ENCODE peak calls at places on chromosomes 11 and 22, in four cellular contexts. R is effector memory CD4-positive, alpha-beta T cell; J is naive thymus-derived CD4-positive, alpha-beta T cell; F is PC-9. S is an unnamed sample. For H3K27me3, the result is how much of the 10 kb centered on the place peaks cover.

GRCh38 chr11:100890779-100891178 is 203.7 kb downstream of the ARHGAP42 start:
- DNase-seq in J (no peak), R (no peak), F (no peak), S (no peak)

GRCh38 chr11:111049131-111049530 is 196.4 kb upstream of the POU2AF2 start:
- DNase-seq in R (no peak), J (no peak), F (no peak), S (no peak)

GRCh38 chr22:34960005-34960404 is 106.0 kb upstream of the ISX start:
- DNase-seq in F (no peak), R (no peak), J (no peak), S (no peak)

GRCh38 chr11:113677648-113678047 is 28.5 kb downstream of the TMPRSS5 start:
- DNase-seq in F (no peak), J (no peak), R (no peak), S (no peak)

GRCh38 chr22:46827072-46827780 is 64.8 kb downstream of the TBC1D22A start:
- DNase-seq in F (no peak), J (no peak), R (no peak), S (no peak)

GRCh38 chr11:60589611-60590010 is 74.4 kb downstream of the MS4A13 start:
- DNase-seq in R (no peak), J (no peak), F (no peak), S (no peak)

GRCh38 chr11:74278721-74279148 is 32.7 kb downstream of the P4HA3 start:
- DNase-seq in R (no peak), J (no peak), F (peak), S (peak)

GRCh38 chr22:22554324-22555284 is 4.5 kb downstream of the PRAME start:
- DNase-seq in R (no peak), J (no peak), F (no peak), S (no peak)

GRCh38 chr22:19430890-19431541 is 517 bp downstream of the HIRA start:
- DNase-seq in J (peak), F (no peak), R (no peak), S (no peak)

GRCh38 chr22:50523806-50524663 is 1.4 kb downstream of the SCO2 start:
- DNase-seq in F (no peak), J (no peak), R (no peak), S (peak)

GRCh38 chr11:80240245-80240644 is 799.4 kb upstream of the TENM4 start:
- DNase-seq in J (no peak), R (no peak), F (no peak), S (no peak)

GRCh38 chr11:78717031-78717430 is 142.4 kb upstream of the NARS2 start:
- DNase-seq in J (no peak), F (no peak), R (no peak), S (no peak)

GRCh38 chr11:1545432-1545831 is 26.6 kb downstream of the DUSP8 start:
- DNase-seq in R (no peak), J (no peak), F (no peak), S (no peak)
- H3K27me3 ChIP-seq in R (under half), J (under half), F (under half), S (under half)

DNA sequence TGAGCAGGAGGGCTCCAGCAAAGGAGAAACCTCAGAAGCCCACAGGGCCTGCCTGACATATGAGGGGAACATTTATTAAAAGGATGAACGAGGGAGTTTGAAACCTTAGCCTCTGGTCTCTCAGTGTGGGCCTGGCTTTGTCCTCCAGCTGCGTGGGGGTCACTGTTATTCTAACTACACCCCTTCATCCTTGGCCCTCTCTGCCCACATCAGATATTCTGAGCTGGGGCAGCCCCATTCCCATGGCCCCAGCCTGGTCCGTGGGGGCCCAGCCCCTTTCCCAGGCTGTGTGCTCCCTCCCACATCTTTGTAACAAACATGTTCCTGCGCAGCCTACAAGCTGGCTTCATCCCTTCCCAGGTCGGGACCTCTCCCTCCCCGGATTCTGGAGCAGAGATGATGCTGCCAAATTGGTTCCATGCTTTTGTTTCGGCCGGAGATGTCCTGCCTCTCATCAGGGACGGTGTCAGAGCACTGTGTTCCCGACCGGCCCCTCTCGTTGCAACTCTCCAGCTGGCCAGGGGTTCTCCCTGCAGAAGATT is 4.0 kb downstream of the FXYD6 start:
- DNase-seq in J (no peak), R (no peak), F (no peak), S (peak)
- H3K27me3 ChIP-seq in J (under half), R (under half), F (half or more), S (under half)

GRCh38 chr22:38125038-38125610 is 14.6 kb upstream of the BAIAP2L2 start:
- DNase-seq in F (no peak), J (no peak), R (no peak), S (no peak)
- H3K27me3 ChIP-seq in F (under half), J (under half), R (under half), S (under half)

GRCh38 chr11:64644348-64645242 is 53.6 kb downstream of the SLC22A12 start:
- DNase-seq in F (no peak), J (no peak), R (no peak), S (no peak)
- H3K27me3 ChIP-seq in F (half or more), J (under half), R (under half), S (under half)

DNA sequence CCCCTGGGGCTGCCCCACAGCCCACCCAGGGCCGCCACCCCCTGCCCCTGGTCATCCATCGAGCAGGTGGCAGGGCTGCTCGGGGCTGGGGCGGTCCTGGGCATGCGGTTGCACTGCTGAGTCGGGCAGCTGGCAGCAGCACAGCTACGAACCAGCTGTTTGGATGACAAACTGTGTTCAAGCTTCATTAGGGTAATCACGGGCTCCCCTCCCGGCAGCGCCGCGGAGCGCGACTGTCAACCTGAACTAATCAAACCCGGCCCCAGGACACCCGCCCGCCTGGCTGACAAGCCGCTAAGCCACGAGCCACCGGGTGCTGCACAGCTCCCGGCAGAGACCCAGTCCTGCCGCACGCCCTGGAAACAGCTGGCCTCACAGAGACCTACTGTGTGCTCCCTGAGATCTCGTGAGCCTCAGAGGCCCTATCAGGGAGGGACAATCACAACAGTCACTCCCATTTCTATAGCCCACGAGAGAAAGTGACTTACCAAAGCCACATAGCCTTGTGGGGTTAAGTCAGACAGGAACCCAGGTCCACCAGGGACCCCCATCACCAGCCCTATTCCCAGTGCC is 60.6 kb upstream of the TCF20 start:
- DNase-seq in J (no peak), R (no peak), F (no peak), S (no peak)
- H3K27me3 ChIP-seq in J (under half), R (under half), F (under half), S (under half)

GRCh38 chr11:70721006-70721405 is 322.7 kb downstream of the CTTN start:
- DNase-seq in F (no peak), R (no peak), J (no peak), S (no peak)
- H3K27me3 ChIP-seq in F (under half), R (under half), J (under half), S (under half)

DNA sequence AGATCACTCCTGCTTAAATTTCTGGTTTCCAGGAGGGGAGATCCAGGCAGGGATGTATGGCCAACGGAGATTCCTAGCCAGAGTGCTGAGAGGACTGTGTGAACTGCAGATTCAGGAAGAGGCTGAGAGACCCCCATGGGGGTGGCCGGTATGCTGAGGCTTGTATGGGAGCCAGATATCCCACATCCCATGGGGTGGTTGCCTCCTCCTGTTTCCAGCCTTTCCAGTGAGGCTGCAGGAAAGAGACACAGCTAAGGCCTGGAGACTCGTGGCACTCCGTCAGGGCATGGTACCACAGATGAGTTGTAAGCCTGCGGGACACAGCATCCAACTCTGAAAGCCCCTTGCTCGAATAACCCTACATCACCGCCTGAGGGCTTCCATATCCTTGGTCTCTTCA is 1.4 kb upstream of the MYOD1 start:
- DNase-seq in F (no peak), R (no peak), J (no peak), S (no peak)
- H3K27me3 ChIP-seq in F (half or more), R (under half), J (under half), S (half or more)

GRCh38 chr11:69774354-69775162 is 583 bp downstream of the FGF4 start:
- DNase-seq in F (no peak), J (no peak), R (no peak), S (no peak)

GRCh38 chr11:69772646-69773045 is 2.5 kb downstream of the FGF4 start:
- DNase-seq in F (no peak), R (no peak), J (no peak), S (no peak)

GRCh38 chr11:69773626-69774353 is 1.4 kb downstream of the FGF4 start:
- DNase-seq in F (no peak), J (no peak), R (no peak), S (no peak)

GRCh38 chr11:69770525-69770924 is 4.6 kb downstream of the FGF4 start:
- DNase-seq in R (no peak), J (no peak), F (no peak), S (no peak)

GRCh38 chr11:69771466-69771865 is 3.7 kb downstream of the FGF4 start:
- DNase-seq in R (no peak), F (no peak), J (no peak), S (no peak)
- H3K27me3 ChIP-seq in R (under half), F (under half), J (under half), S (half or more)